ENCODE peak calls at places on chromosome 11, in ten cellular contexts. J is T-helper 9 cell, E is kidney epithelial cell, Z is lung, K is brain microvascular endothelial cell, L is NCI-H1694, R is osteocyte, W is Ammon's horn, B is germinal center, F is occipital lobe. M is an unnamed sample.

GRCh38 chr11:100563541-100564280 is 123.4 kb upstream of the ARHGAP42 start:
- DNase-seq in B (no peak), K (no peak), J (no peak), W (no peak), F (no peak), R (no peak), L (no peak), Z (no peak), E (peak), M (no peak)

GRCh38 chr11:133425245-133425644 is 107.1 kb downstream of the OPCML start:
- DNase-seq in Z (no peak), R (no peak), W (no peak), E (no peak), F (no peak), L (no peak), K (no peak), J (no peak), B (no peak), M (no peak)

GRCh38 chr11:67409261-67409666 is 5.4 kb downstream of the TBC1D10C start:
- DNase-seq in L (no peak), R (no peak), Z (no peak), F (no peak), W (no peak), E (no peak), K (no peak), B (peak), J (peak), M (no peak)

GRCh38 chr11:16361108-16361869 is 4.9 kb upstream of the SOX6 start:
- DNase-seq in Z (no peak), R (no peak), L (no peak), K (no peak), W (no peak), B (no peak), E (no peak), J (no peak), F (no peak), M (no peak)

GRCh38 chr11:126282361-126282741 is 542 bp upstream of the TIRAP start:
- DNase-seq in Z (peak), F (peak), W (peak), E (no peak), L (no peak), R (no peak), J (peak), B (peak), K (peak), M (peak)

GRCh38 chr11:59857444-59858434 is 8.5 kb downstream of the TCN1 start:
- DNase-seq in B (no peak), K (peak), J (no peak), R (no peak), F (no peak), E (no peak), Z (no peak), W (no peak), L (no peak), M (no peak)

GRCh38 chr11:117910941-117911630 is 18.1 kb downstream of the TMPRSS13 start:
- DNase-seq in R (no peak), J (no peak), W (no peak), F (no peak), E (no peak), B (no peak), K (no peak), L (no peak), Z (no peak), M (no peak)

GRCh38 chr11:24965780-24966179 is 468.9 kb downstream of the LUZP2 start:
- DNase-seq in W (no peak), K (no peak), F (no peak), B (no peak), R (no peak), J (no peak), Z (no peak), L (no peak), E (no peak), M (no peak)

GRCh38 chr11:69981119-69981770 is 96.9 kb upstream of the ANO1 start:
- DNase-seq in J (no peak), K (no peak), F (no peak), L (no peak), R (no peak), W (no peak), E (no peak), B (no peak), Z (no peak), M (no peak)

GRCh38 chr11:126282742-126283591 is at the start of gene TIRAP:
- DNase-seq in W (peak), K (peak), Z (peak), R (peak), J (peak), F (peak), L (no peak), B (peak), E (no peak), M (peak)

M was measured in anterior cingulate cortex.